ENCODE peak calls at places on chromosomes 1 and 21, in nine cellular contexts. V is T-helper 9 cell, F is foreskin fibroblast, U is iris pigment epithelial cell, T is HFF-Myc, J is GDM1, K is NCI-H226, X is globus pallidus, I is RCC 7860. E is an unnamed sample.

GRCh38 chr1:183090386-183091006 is 67.3 kb downstream of the LAMC1 start:
- DNase-seq in V (no peak), F (peak; percentile 69), U (no peak), T (no peak), J (no peak), K (no peak), X (peak; percentile 31), I (no peak), E (no peak)

GRCh38 chr1:171707583-171707982 is 34.3 kb downstream of the VAMP4 start:
- DNase-seq in V (no peak), F (no peak), U (no peak), T (no peak), J (no peak), K (no peak), X (no peak), I (no peak), E (no peak)

GRCh38 chr1:234885601-234886000 is 243.0 kb downstream of the TOMM20 start:
- DNase-seq in V (no peak), F (no peak), U (no peak), T (no peak), J (no peak), K (no peak), X (no peak), I (no peak), E (no peak)

GRCh38 chr1:233394860-233395717 is 67.6 kb downstream of the MAP3K21 start:
- DNase-seq in V (no peak), F (peak; percentile 29), U (peak; percentile 63), T (peak; percentile 32), J (peak; percentile 17), K (peak; percentile 10), X (peak; percentile 46), I (peak; percentile 58), E (peak; percentile 53)

GRCh38 chr1:21773585-21773984 is 9.4 kb downstream of the USP48 start:
- DNase-seq in V (no peak), F (no peak), U (no peak), T (no peak), J (no peak), K (no peak), X (no peak), I (no peak), E (no peak)

GRCh38 chr1:94970783-94971182 is 43.9 kb upstream of the CNN3 start:
- DNase-seq in V (no peak), F (peak; percentile 57), U (peak; percentile 73), T (no peak), J (no peak), K (no peak), X (no peak), I (peak; percentile 70), E (no peak)

GRCh38 chr1:89620664-89621063 is 12.3 kb upstream of the LRRC8C start:
- DNase-seq in V (no peak), F (no peak), U (no peak), T (no peak), J (no peak), K (no peak), X (no peak), I (no peak), E (no peak)

GRCh38 chr1:178091986-178092745 is 1.7 kb upstream of the RASAL2 start:
- DNase-seq in V (no peak), F (peak; percentile 16), U (peak; percentile 70), T (no peak), J (no peak), K (peak; percentile 54), X (no peak), I (no peak), E (no peak)

GRCh38 chr1:224067621-224068457 is 46.1 kb upstream of the FBXO28 start:
- DNase-seq in V (no peak), F (peak; percentile 87), U (peak; percentile 85), T (no peak), J (no peak), K (peak; percentile 37), X (no peak), I (peak; percentile 88), E (no peak)

GRCh38 chr1:25174730-25175612 is 57.3 kb downstream of the SYF2 start:
- DNase-seq in V (no peak), F (no peak), U (no peak), T (no peak), J (no peak), K (no peak), X (peak; percentile 83), I (no peak), E (no peak)

GRCh38 chr21:45264919-45265515 is 22.7 kb downstream of the POFUT2 start:
- DNase-seq in V (no peak), F (no peak), U (no peak), T (no peak), J (no peak), K (no peak), X (no peak), I (no peak), E (no peak)

GRCh38 chr21:44051462-44051941 is 39.4 kb downstream of the TRAPPC10 start:
- DNase-seq in V (no peak), F (no peak), U (no peak), T (no peak), J (no peak), K (no peak), X (peak; percentile 78), I (no peak), E (no peak)

GRCh38 chr1:11563560-11564069 is 84.7 kb downstream of the DISP3 start:
- DNase-seq in V (no peak), F (peak; percentile 8), U (peak; percentile 31), T (no peak), J (peak; percentile 23), K (no peak), X (no peak), I (no peak), E (no peak)

GRCh38 chr1:168320805-168321577 is 40.3 kb downstream of the TBX19 start:
- DNase-seq in V (no peak), F (peak; percentile 84), U (peak; percentile 91), T (peak; percentile 60), J (no peak), K (peak; percentile 89), X (no peak), I (peak; percentile 69), E (no peak)

GRCh38 chr1:156160744-156161181 is 7.4 kb downstream of the SEMA4A start:
- DNase-seq in V (peak; percentile 60), F (peak; percentile 62), U (peak; percentile 76), T (no peak), J (no peak), K (no peak), X (peak; percentile 84), I (no peak), E (peak; percentile 70)

GRCh38 chr1:31954607-31955283 is 16.6 kb upstream of the PTP4A2 start:
- DNase-seq in V (no peak), F (peak; percentile 90), U (peak; percentile 99), T (peak; percentile 86), J (no peak), K (peak; percentile 98), X (peak; percentile 42), I (peak; percentile 82), E (no peak)

GRCh38 chr1:171743014-171743870 is 1.4 kb upstream of the VAMP4 start:
- DNase-seq in V (no peak), F (peak; percentile 83), U (peak; percentile 91), T (no peak), J (no peak), K (no peak), X (peak; percentile 21), I (peak; percentile 59), E (no peak)

GRCh38 chr1:51086496-51087271 is 15.3 kb upstream of the C1orf185 start:
- DNase-seq in V (no peak), F (no peak), U (no peak), T (no peak), J (no peak), K (no peak), X (no peak), I (no peak), E (no peak)

GRCh38 chr1:27330786-27331185 is 8.8 kb downstream of the TMEM222 start:
- DNase-seq in V (no peak), F (no peak), U (no peak), T (no peak), J (no peak), K (no peak), X (no peak), I (no peak), E (no peak)

GRCh38 chr1:145716641-145717061 is 2.6 kb upstream of the CD160 start:
- DNase-seq in V (no peak), F (peak; percentile 45), U (no peak), T (no peak), J (no peak), K (no peak), X (no peak), I (no peak), E (no peak)

E was measured in NCI-H748 treated with DMSO at 0.1 percent for 48 hours.